ENCODE peak calls at places on chromosomes 12 and 14, in four cellular contexts. P is HepG2, T is GM12878, N is H1. A is an unnamed sample. For H3K4me1, the result is how much of the 10 kb centered on the place peaks cover.

GRCh38 chr12:28497889-28498411 is 307.7 kb downstream of the CCDC91 start:
- DNase-seq in P (no peak), T (peak), N (no peak), A (no peak)

GRCh38 chr14:103699261-103699661 is 16.0 kb downstream of the XRCC3 start:
- DNase-seq in P (no peak), T (no peak), N (no peak), A (no peak)

GRCh38 chr14:105508601-105509000 is 17.6 kb downstream of the TEDC1 start:
- DNase-seq in P (no peak), T (no peak), N (no peak), A (no peak)

GRCh38 chr14:26401170-26401968 is 196.5 kb downstream of the NOVA1 start:
- DNase-seq in P (no peak), T (no peak), N (no peak), A (no peak)

GRCh38 chr14:89137514-89138163 is 279.4 kb downstream of the FOXN3 start:
- DNase-seq in P (peak), T (no peak), N (no peak), A (no peak)

GRCh38 chr14:73386342-73386741 is 72.0 kb downstream of the NUMB start:
- DNase-seq in P (no peak), T (no peak), N (no peak), A (no peak)

GRCh38 chr14:63982156-63982555 is 129.4 kb downstream of the SYNE2 start:
- DNase-seq in P (no peak), T (no peak), N (no peak), A (no peak)

GRCh38 chr14:103775506-103775905 is 59.9 kb downstream of the ZFYVE21 start:
- DNase-seq in P (no peak), T (no peak), N (no peak), A (no peak)

GRCh38 chr12:76952995-76953394 is 74.2 kb upstream of the CSRP2 start:
- DNase-seq in P (no peak), T (no peak), N (no peak), A (no peak)

GRCh38 chr14:31263485-31264133 is 56.0 kb upstream of the HECTD1 start:
- DNase-seq in P (peak), T (no peak), N (no peak), A (no peak)

GRCh38 chr14:68471029-68471963 is 321.6 kb downstream of the ZFP36L1 start:
- DNase-seq in P (no peak), T (peak), N (peak), A (peak)

GRCh38 chr12:103840399-103840880 is 594 bp downstream of the NT5DC3 start:
- DNase-seq in P (no peak), T (no peak), N (no peak), A (no peak)

GRCh38 chr12:120110550-120111501 is 5.7 kb downstream of the RAB35 start:
- DNase-seq in P (no peak), T (no peak), N (peak), A (no peak)

GRCh38 chr14:64879635-64880381 is at the start of gene SPTB:
- DNase-seq in P (no peak), T (no peak), N (peak), A (no peak)

GRCh38 chr12:16076970-16077527 is 165.9 kb downstream of the DERA start:
- DNase-seq in P (no peak), T (no peak), N (no peak), A (no peak)

GRCh38 chr12:82665142-82665923 is 21.4 kb upstream of the TMTC2 start:
- DNase-seq in P (no peak), T (no peak), N (no peak), A (peak)

GRCh38 chr12:89880695-89881350 is 172.2 kb upstream of the ATP2B1 start:
- DNase-seq in P (no peak), T (peak), N (no peak), A (no peak)

GRCh38 chr14:32383337-32384009 is 54.4 kb downstream of the AKAP6 start:
- DNase-seq in P (no peak), T (no peak), N (no peak), A (no peak)

GRCh38 chr12:8544295-8544694 is 3.6 kb upstream of the CLEC4E start:
- DNase-seq in P (peak), T (peak), N (peak), A (peak)

GRCh38 chr12:8501720-8502119 is 11.6 kb upstream of the CLEC4D start:
- DNase-seq in P (no peak), T (no peak), N (no peak), A (no peak)

GRCh38 chr12:93563807-93564538 is 8.5 kb upstream of the SOCS2 start:
- DNase-seq in P (peak), T (no peak), N (no peak), A (no peak)

GRCh38 chr12:91964501-91964900 is 181.1 kb downstream of the BTG1 start:
- DNase-seq in P (no peak), T (no peak), N (no peak), A (no peak)

GRCh38 chr12:60419986-60420385 is 824.2 kb downstream of the SLC16A7 start:
- DNase-seq in P (no peak), T (no peak), N (no peak), A (no peak)

GRCh38 chr12:103102225-103102744 is 144.8 kb downstream of the ASCL1 start:
- DNase-seq in P (no peak), T (peak), N (no peak), A (no peak)

GRCh38 chr14:77339407-77339806 is 18.6 kb downstream of the GSTZ1 start:
- DNase-seq in P (no peak), T (no peak), N (no peak), A (no peak)

GRCh38 chr12:124828264-124829007 is 35.2 kb downstream of the SCARB1 start:
- DNase-seq in P (peak), T (no peak), N (no peak), A (no peak)

GRCh38 chr14:74977901-74978385 is 22.5 kb upstream of the PGF start:
- DNase-seq in P (no peak), T (no peak), N (no peak), A (no peak)
- H3K4me1 ChIP-seq in P (under half), T (under half), N (under half), A (under half)

GRCh38 chr12:41008472-41008871 is 179.6 kb upstream of the PDZRN4 start:
- DNase-seq in P (no peak), T (no peak), N (no peak), A (no peak)
- TF ChIP-seq ZNF274 in P (no peak), T (no peak), N (no peak), A (no peak)

GRCh38 chr14:22594156-22594716 is 3.9 kb upstream of the ABHD4 start:
- DNase-seq in P (no peak), T (no peak), N (no peak), A (no peak)
- TF ChIP-seq SUZ12 in P (no peak), T (no peak), N (no peak), A (no peak)

GRCh38 chr12:11731455-11731854 is 82.0 kb downstream of the ETV6 start:
- DNase-seq in P (no peak), T (no peak), N (no peak), A (no peak)
- H3K4me1 ChIP-seq in P (under half), T (half or more), N (under half), A (under half)

GRCh38 chr14:50530794-50531193 is 1.6 kb downstream of the MAP4K5 start:
- DNase-seq in P (no peak), T (no peak), N (no peak), A (no peak)

GRCh38 chr14:50530358-50530757 is 2.0 kb downstream of the MAP4K5 start:
- DNase-seq in P (no peak), T (no peak), N (no peak), A (no peak)

GRCh38 chr14:50524731-50525510 is 7.4 kb downstream of the MAP4K5 start:
- DNase-seq in P (no peak), T (no peak), N (no peak), A (no peak)

GRCh38 chr14:50529288-50530179 is 2.8 kb downstream of the MAP4K5 start:
- DNase-seq in P (no peak), T (no peak), N (no peak), A (no peak)

GRCh38 chr14:50527970-50528369 is 4.4 kb downstream of the MAP4K5 start:
- DNase-seq in P (no peak), T (no peak), N (no peak), A (no peak)
- TF ChIP-seq ZNF274 in P (no peak), T (no peak), N (no peak), A (no peak)

DNA sequence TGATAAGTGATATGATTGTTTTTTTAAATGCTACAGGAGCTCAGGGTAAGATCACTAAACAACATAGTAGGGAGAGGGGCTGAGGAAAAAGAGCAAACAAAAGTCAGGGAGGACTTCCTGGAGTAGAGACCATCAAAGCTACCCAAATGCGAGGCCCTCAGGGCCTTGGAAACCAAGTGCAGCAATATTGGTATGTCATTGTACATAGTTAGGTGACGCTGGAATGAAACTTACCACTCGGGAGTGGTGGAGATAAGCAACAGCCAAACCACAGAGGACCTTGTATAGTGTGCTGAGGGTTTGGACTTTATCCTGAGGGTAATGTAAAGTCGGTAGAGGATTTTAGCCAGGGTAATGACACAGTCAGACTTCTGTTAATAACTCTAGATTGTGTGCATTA is 13.8 kb downstream of the KITLG start:
- DNase-seq in P (peak), T (no peak), N (no peak), A (no peak)
- TF ChIP-seq SUZ12 in P (no peak), T (no peak), N (no peak), A (no peak)

GRCh38 chr12:84986586-84986985 is 49.5 kb downstream of the TSPAN19 start:
- DNase-seq in P (no peak), T (no peak), N (no peak), A (no peak)
- H3K4me1 ChIP-seq in P (under half), T (under half), N (under half), A (under half)

GRCh38 chr12:54983536-54984102 is 943 bp downstream of the TESPA1 start:
- DNase-seq in P (no peak), T (no peak), N (no peak), A (no peak)

GRCh38 chr12:54977155-54977554 is 7.4 kb downstream of the TESPA1 start:
- DNase-seq in P (no peak), T (no peak), N (no peak), A (no peak)

GRCh38 chr12:54977857-54978256 is 6.7 kb downstream of the TESPA1 start:
- DNase-seq in P (no peak), T (no peak), N (no peak), A (no peak)

GRCh38 chr12:54981796-54982195 is 2.8 kb downstream of the TESPA1 start:
- DNase-seq in P (no peak), T (no peak), N (no peak), A (no peak)

DNA sequence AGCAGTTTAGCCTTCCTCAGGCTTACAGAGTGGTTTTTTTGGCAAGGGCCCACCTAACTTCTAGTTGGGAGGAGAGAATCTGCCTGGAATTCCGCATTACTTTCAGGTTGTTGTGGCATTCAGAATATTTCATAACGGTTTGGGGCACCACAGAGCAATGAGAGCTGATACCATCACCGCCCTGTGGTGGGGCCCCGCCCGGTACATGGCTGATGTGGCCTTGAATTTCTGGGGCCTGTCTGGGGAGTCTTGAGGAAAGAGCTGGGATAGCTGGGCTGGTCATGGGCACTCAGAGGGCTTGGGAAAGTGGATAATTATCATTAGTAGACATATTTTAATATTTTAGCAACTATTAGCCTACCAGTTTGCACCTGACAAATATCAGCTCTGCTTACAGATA is 4.2 kb downstream of the TESPA1 start:
- DNase-seq in P (no peak), T (no peak), N (no peak), A (no peak)
- TF ChIP-seq ZNF274 in P (no peak), T (no peak), N (no peak), A (no peak)

GRCh38 chr12:52350786-52351185 is 16.5 kb downstream of the KRT85 start:
- DNase-seq in P (no peak), T (no peak), N (no peak), A (no peak)

GRCh38 chr12:52350021-52350620 is 17.2 kb downstream of the KRT85 start:
- DNase-seq in P (no peak), T (no peak), N (no peak), A (no peak)

GRCh38 chr12:52347016-52347415 is 20.3 kb downstream of the KRT85 start:
- DNase-seq in P (no peak), T (no peak), N (no peak), A (no peak)

GRCh38 chr12:52347546-52348510 is 19.5 kb downstream of the KRT85 start:
- DNase-seq in P (no peak), T (no peak), N (no peak), A (no peak)

GRCh38 chr12:52349196-52349595 is 18.1 kb downstream of the KRT85 start:
- DNase-seq in P (no peak), T (no peak), N (no peak), A (no peak)
- TF ChIP-seq SUZ12 in P (no peak), T (no peak), N (no peak), A (no peak)

DNA sequence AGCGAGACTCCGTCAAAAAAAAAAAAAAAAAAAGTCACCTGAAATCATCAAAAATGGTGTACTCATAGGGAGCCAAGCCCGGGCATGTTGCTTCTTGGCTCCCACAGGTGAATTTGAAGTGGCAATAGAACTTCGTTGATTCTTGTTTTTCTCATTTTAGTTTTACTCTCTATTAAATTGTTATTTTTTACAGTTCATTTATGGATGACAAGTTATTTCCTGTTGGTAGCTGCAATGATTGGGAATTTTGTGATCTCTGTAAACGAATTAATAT is 1.3 kb downstream of the TM7SF3 start:
- DNase-seq in P (no peak), T (no peak), N (no peak), A (no peak)
- H3K4me1 ChIP-seq in P (half or more), T (under half), N (under half), A (under half)

A was measured in NT2/D1.